ENCODE peak calls at places on chromosomes 7 and 10, in four cellular contexts. Q is AG04450, R is sigmoid colon, M is WERI-Rb-1. P is an unnamed sample.

GRCh38 chr7:156082048-156082447 is 269.8 kb upstream of the SHH start:
- DNase-seq in Q (no peak), R (peak; percentile 54), M (no peak), P (no peak)

GRCh38 chr10:87505366-87506113 is 847 bp downstream of the MINPP1 start:
- DNase-seq in Q (no peak), R (peak; percentile 72), M (peak; percentile 76), P (peak; percentile 85)

GRCh38 chr10:28087675-28088351 is 88.9 kb upstream of the ODAD2 start:
- DNase-seq in Q (peak; percentile 45), R (no peak), M (no peak), P (no peak)

GRCh38 chr7:39271386-39271785 is 293.7 kb downstream of the POU6F2 start:
- DNase-seq in Q (no peak), R (peak; percentile 82), M (peak; percentile 74), P (peak; percentile 53)

GRCh38 chr7:91683823-91684222 is 196.7 kb downstream of the MTERF1 start:
- DNase-seq in Q (no peak), R (no peak), M (no peak), P (no peak)

GRCh38 chr10:89414879-89415821 is 782 bp downstream of the IFIT5 start:
- DNase-seq in Q (no peak), R (peak; percentile 76), M (peak; percentile 47), P (peak; percentile 80)

GRCh38 chr7:11831383-11831726 is 643 bp downstream of the THSD7A start:
- DNase-seq in Q (no peak), R (no peak), M (no peak), P (no peak)

GRCh38 chr10:71025535-71025934 is 137.2 kb upstream of the PCBD1 start:
- DNase-seq in Q (no peak), R (no peak), M (no peak), P (peak; percentile 80)

GRCh38 chr7:156650042-156650441 is 9.5 kb downstream of the RNF32 start:
- DNase-seq in Q (no peak), R (no peak), M (peak; percentile 66), P (peak; percentile 80)

GRCh38 chr7:49763791-49764190 is 9.6 kb upstream of the VWC2 start:
- DNase-seq in Q (no peak), R (no peak), M (no peak), P (no peak)

GRCh38 chr10:50360486-50360885 is 109.2 kb upstream of the ASAH2 start:
- DNase-seq in Q (peak; percentile 20), R (no peak), M (no peak), P (no peak)

GRCh38 chr7:121744319-121744718 is 128.6 kb upstream of the PTPRZ1 start:
- DNase-seq in Q (no peak), R (no peak), M (no peak), P (no peak)

GRCh38 chr10:128047991-128048826 is 78.0 kb downstream of the MKI67 start:
- DNase-seq in Q (no peak), R (peak; percentile 68), M (no peak), P (no peak)

GRCh38 chr10:1659221-1659791 is 78.0 kb downstream of the ADARB2 start:
- DNase-seq in Q (no peak), R (no peak), M (no peak), P (peak; percentile 44)

GRCh38 chr10:8151086-8151485 is 96.6 kb downstream of the GATA3 start:
- DNase-seq in Q (no peak), R (no peak), M (no peak), P (no peak)

GRCh38 chr7:73721237-73721848 is 1.9 kb upstream of the STX1A start:
- DNase-seq in Q (no peak), R (peak; percentile 89), M (no peak), P (no peak)

GRCh38 chr10:61662794-61663259 is at the start of gene CABCOCO1:
- DNase-seq in Q (no peak), R (peak; percentile 83), M (peak; percentile 83), P (peak; percentile 93)

GRCh38 chr7:141649865-141650499 is 52.0 kb downstream of the DENND11 start:
- DNase-seq in Q (peak; percentile 66), R (peak; percentile 81), M (peak; percentile 73), P (peak; percentile 87)

GRCh38 chr10:86177483-86178155 is 189.0 kb downstream of the GRID1 start:
- DNase-seq in Q (no peak), R (no peak), M (no peak), P (no peak)

GRCh38 chr10:82867056-82867455 is 992.1 kb downstream of the NRG3 start:
- DNase-seq in Q (no peak), R (no peak), M (no peak), P (no peak)

GRCh38 chr7:27992092-27992491 is 188.5 kb downstream of the JAZF1 start:
- DNase-seq in Q (no peak), R (no peak), M (no peak), P (no peak)

GRCh38 chr10:74377476-74377875 is 226.5 kb downstream of the ADK start:
- DNase-seq in Q (no peak), R (no peak), M (no peak), P (no peak)

GRCh38 chr7:122255454-122255853 is 49.1 kb downstream of the FEZF1 start:
- DNase-seq in Q (no peak), R (no peak), M (no peak), P (peak; percentile 59)

GRCh38 chr10:110447886-110448285 is 49.8 kb upstream of the DUSP5 start:
- DNase-seq in Q (no peak), R (peak; percentile 20), M (no peak), P (peak; percentile 22)

GRCh38 chr10:78356291-78356915 is 322.7 kb downstream of the RPS24 start:
- DNase-seq in Q (no peak), R (no peak), M (no peak), P (no peak)

GRCh38 chr7:71466448-71467145 is 334.7 kb downstream of the GALNT17 start:
- DNase-seq in Q (no peak), R (no peak), M (no peak), P (no peak)
- H3K27ac ChIP-seq in Q (no peak overlapping the region), R (no peak overlapping the region), M (no peak overlapping the region), P (peak overlapping the region; percentile 35)

DNA sequence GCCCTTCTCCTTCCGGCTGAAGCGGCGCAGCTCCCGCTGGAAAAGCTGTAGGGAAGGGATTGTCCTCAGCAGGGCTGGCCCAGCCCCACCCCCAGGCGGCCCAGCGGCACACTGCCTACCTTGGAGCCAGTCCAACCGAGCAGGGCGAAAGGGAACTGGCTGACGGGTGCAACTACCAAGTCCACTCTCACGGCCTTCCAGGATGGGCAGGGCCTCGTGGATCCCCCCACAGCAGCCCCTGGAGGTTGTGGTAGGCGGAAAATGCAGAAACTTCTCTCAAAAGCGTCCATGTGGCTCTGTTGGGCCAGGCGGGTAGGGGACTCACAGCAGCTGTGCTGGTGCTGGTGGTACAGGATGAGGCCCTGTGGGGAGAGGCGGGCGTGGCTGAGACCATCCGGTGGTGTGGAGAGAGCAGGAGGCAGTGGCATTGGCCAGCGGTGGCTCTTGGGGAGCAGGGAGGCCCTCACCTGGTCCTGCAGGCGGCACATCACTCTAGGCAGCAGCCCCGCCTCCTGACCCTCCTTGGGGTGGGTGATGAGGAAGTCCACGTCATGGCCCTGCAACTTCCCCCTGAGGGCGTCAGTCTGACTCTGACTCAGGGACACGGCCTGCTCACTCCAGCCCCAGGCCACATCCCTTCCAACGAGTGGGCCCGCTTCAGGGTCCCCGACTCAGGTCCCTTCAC is 8.4 kb upstream of the PGAM2 start:
- DNase-seq in Q (no peak), R (peak; percentile 91), M (no peak), P (peak; percentile 84)
- H3K4me3 ChIP-seq in Q (no peak overlapping the region), R (no peak overlapping the region), M (no peak overlapping the region), P (no peak overlapping the region)

GRCh38 chr10:43440782-43441134 is 3.8 kb downstream of the ZNF487 start:
- DNase-seq in Q (no peak), R (peak; percentile 0), M (no peak), P (no peak)

GRCh38 chr10:43436291-43437140 is at the start of gene ZNF487:
- DNase-seq in Q (peak; percentile 38), R (peak; percentile 94), M (peak; percentile 86), P (peak; percentile 97)

GRCh38 chr10:43437141-43437860 is 390 bp downstream of the ZNF487 start:
- DNase-seq in Q (no peak), R (no peak), M (no peak), P (no peak)
- H3K27ac ChIP-seq in Q (peak overlapping the region; percentile 96), R (peak overlapping the region; percentile 98), M (peak overlapping the region; percentile 96), P (peak overlapping the region; percentile 90)

DNA sequence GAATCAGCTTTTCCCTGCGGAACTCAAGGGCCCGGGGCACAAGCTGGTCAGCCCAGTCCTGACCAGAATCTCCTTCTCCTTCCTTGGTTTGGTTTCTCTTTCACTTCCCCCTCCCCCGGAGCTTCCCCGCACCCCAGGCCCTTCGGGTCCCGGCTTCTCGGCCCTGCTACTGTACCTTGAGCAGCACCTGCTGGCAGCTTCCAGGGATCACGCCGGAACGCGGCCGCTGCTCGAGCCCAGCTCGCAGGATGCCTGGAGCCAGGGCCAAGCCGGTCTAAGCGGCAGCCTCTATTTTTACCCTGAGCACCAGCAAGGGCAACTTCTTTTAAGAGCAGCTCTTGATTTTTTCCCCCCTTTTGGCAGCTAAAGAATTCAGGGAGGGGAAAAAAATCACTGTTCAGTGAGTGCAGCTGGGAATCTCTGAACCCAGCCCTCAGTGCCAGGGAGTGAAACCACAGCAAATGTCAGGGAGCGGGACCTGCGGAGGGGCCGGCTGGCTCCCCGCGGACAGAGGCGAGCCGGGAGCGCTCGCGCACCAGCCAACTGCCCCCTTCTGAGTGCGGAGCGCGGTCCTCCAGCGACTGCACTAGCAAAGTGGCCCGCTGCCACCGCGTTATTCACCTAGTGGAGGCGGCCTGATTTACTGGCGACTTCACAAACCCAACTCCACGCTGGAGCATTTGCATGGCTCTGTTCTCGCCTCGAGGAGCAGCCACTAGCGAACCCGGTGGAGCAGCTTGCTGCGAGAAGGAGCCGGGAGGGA is 2.4 kb upstream of the INHBA start:
- DNase-seq in Q (peak; percentile 88), R (peak; percentile 90), M (peak; percentile 72), P (peak; percentile 97)
- H3K4me3 ChIP-seq in Q (peak overlapping the region; percentile 68), R (peak overlapping the region; percentile 47), M (peak overlapping the region; percentile 10), P (peak overlapping the region; percentile 76)

GRCh38 chr10:102745157-102745556 is 1.4 kb downstream of the WBP1L start:
- DNase-seq in Q (no peak), R (no peak), M (no peak), P (no peak)

GRCh38 chr10:102744374-102745051 is 765 bp downstream of the WBP1L start:
- DNase-seq in Q (no peak), R (peak; percentile 80), M (no peak), P (peak; percentile 61)

GRCh38 chr10:102741848-102742247 is 1.9 kb upstream of the WBP1L start:
- DNase-seq in Q (no peak), R (no peak), M (no peak), P (no peak)

GRCh38 chr10:102743588-102744373 is at the start of gene WBP1L:
- DNase-seq in Q (peak; percentile 99), R (peak; percentile 99), M (peak; percentile 96), P (peak; percentile 98)

GRCh38 chr10:102743078-102743587 is 615 bp upstream of the WBP1L start:
- DNase-seq in Q (no peak), R (no peak), M (no peak), P (peak; percentile 47)
- H3K27ac ChIP-seq in Q (no peak overlapping the region), R (peak overlapping the region; percentile 39), M (peak overlapping the region; percentile 31), P (no peak overlapping the region)

DNA sequence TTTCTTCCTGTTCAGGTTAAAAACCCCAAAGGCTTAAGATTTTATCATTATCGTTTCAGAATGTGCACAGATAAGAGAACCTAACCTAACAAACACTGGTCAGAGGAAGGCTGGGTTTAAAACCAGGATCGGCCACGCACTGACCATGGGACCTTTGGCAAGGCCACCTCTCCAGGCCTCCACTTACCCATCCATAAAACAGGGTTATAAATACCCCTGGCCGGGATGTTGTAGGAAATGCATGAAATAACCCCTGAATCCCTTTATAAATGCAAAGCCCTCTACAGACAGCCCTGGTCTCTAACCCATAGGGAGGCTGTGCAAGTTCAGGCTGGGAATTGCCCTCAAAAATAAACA is 418 bp downstream of the DEPP1 start:
- DNase-seq in Q (no peak), R (peak; percentile 60), M (no peak), P (no peak)
- H3K4me3 ChIP-seq in Q (peak overlapping the region; percentile 76), R (peak overlapping the region; percentile 55), M (peak overlapping the region; percentile 88), P (peak overlapping the region; percentile 51)

P was measured in endodermal cell.